ENCODE peak calls at places on chromosomes 6 and 20, in nine cellular contexts. One of them, this sample, is unnamed. For H3K9me3, the result is how much of the 10 kb centered on the place peaks cover.

GRCh38 chr6:33949877-33950831 is 146.4 kb upstream of the MLN start:
- DNase-seq in left ventricle myocardium inferior: no peak
- DNase-seq in neural progenitor cell: no peak
- DNase-seq in CD4-positive, alpha-beta memory T cell: no peak
- DNase-seq in heart right ventricle: no peak
- DNase-seq in mucosa of descending colon: peak
- DNase-seq in lower lobe of right lung: no peak
- DNase-seq in mammary epithelial cell: peak
- DNase-seq in lung: no peak
- DNase-seq in this sample: no peak

GRCh38 chr20:49562341-49563014 is 5.5 kb downstream of the PTGIS start:
- DNase-seq in left ventricle myocardium inferior: peak
- DNase-seq in neural progenitor cell: peak
- DNase-seq in CD4-positive, alpha-beta memory T cell: no peak
- DNase-seq in heart right ventricle: peak
- DNase-seq in mucosa of descending colon: peak
- DNase-seq in lower lobe of right lung: no peak
- DNase-seq in mammary epithelial cell: peak
- DNase-seq in lung: peak
- DNase-seq in this sample: peak

GRCh38 chr6:166313255-166314070 is 5.3 kb upstream of the PRR18 start:
- DNase-seq in left ventricle myocardium inferior: no peak
- DNase-seq in neural progenitor cell: peak
- DNase-seq in CD4-positive, alpha-beta memory T cell: peak
- DNase-seq in heart right ventricle: no peak
- DNase-seq in mucosa of descending colon: no peak
- DNase-seq in lower lobe of right lung: no peak
- DNase-seq in mammary epithelial cell: no peak
- DNase-seq in lung: no peak
- DNase-seq in this sample: no peak

GRCh38 chr20:37394543-37395410 is 48.8 kb downstream of the SRC start:
- DNase-seq in left ventricle myocardium inferior: no peak
- DNase-seq in neural progenitor cell: peak
- DNase-seq in CD4-positive, alpha-beta memory T cell: no peak
- DNase-seq in heart right ventricle: no peak
- DNase-seq in mucosa of descending colon: peak
- DNase-seq in lower lobe of right lung: peak
- DNase-seq in mammary epithelial cell: peak
- DNase-seq in lung: no peak
- DNase-seq in this sample: no peak

GRCh38 chr20:63006611-63007471 is at the start of gene BHLHE23:
- DNase-seq in left ventricle myocardium inferior: peak
- DNase-seq in neural progenitor cell: peak
- DNase-seq in CD4-positive, alpha-beta memory T cell: no peak
- DNase-seq in heart right ventricle: peak
- DNase-seq in mucosa of descending colon: no peak
- DNase-seq in lower lobe of right lung: no peak
- DNase-seq in mammary epithelial cell: no peak
- DNase-seq in lung: no peak
- DNase-seq in this sample: no peak

GRCh38 chr6:112332274-112332673 is 14.9 kb upstream of the RFPL4B start:
- DNase-seq in left ventricle myocardium inferior: no peak
- DNase-seq in neural progenitor cell: no peak
- DNase-seq in CD4-positive, alpha-beta memory T cell: no peak
- DNase-seq in heart right ventricle: no peak
- DNase-seq in mucosa of descending colon: no peak
- DNase-seq in lower lobe of right lung: no peak
- DNase-seq in mammary epithelial cell: no peak
- DNase-seq in lung: no peak
- DNase-seq in this sample: peak

GRCh38 chr6:26273673-26274595 is 91.1 kb upstream of the BTN3A2 start:
- DNase-seq in left ventricle myocardium inferior: no peak
- DNase-seq in neural progenitor cell: no peak
- DNase-seq in CD4-positive, alpha-beta memory T cell: peak
- DNase-seq in heart right ventricle: no peak
- DNase-seq in mucosa of descending colon: no peak
- DNase-seq in lower lobe of right lung: no peak
- DNase-seq in mammary epithelial cell: no peak
- DNase-seq in lung: no peak
- DNase-seq in this sample: no peak

GRCh38 chr6:3001773-3002293 is 2.1 kb downstream of the NQO2 start:
- DNase-seq in left ventricle myocardium inferior: no peak
- DNase-seq in neural progenitor cell: peak
- DNase-seq in CD4-positive, alpha-beta memory T cell: peak
- DNase-seq in heart right ventricle: no peak
- DNase-seq in mucosa of descending colon: no peak
- DNase-seq in lower lobe of right lung: no peak
- DNase-seq in mammary epithelial cell: peak
- DNase-seq in lung: no peak
- DNase-seq in this sample: no peak

GRCh38 chr6:68728124-68728523 is 93.0 kb downstream of the ADGRB3 start:
- DNase-seq in left ventricle myocardium inferior: no peak
- DNase-seq in neural progenitor cell: no peak
- DNase-seq in CD4-positive, alpha-beta memory T cell: no peak
- DNase-seq in heart right ventricle: no peak
- DNase-seq in mucosa of descending colon: no peak
- DNase-seq in lower lobe of right lung: no peak
- DNase-seq in mammary epithelial cell: no peak
- DNase-seq in lung: no peak
- DNase-seq in this sample: no peak

GRCh38 chr6:155795173-155795796 is 339.6 kb upstream of the NOX3 start:
- DNase-seq in left ventricle myocardium inferior: no peak
- DNase-seq in neural progenitor cell: no peak
- DNase-seq in CD4-positive, alpha-beta memory T cell: no peak
- DNase-seq in heart right ventricle: no peak
- DNase-seq in mucosa of descending colon: no peak
- DNase-seq in lower lobe of right lung: no peak
- DNase-seq in mammary epithelial cell: no peak
- DNase-seq in lung: no peak
- DNase-seq in this sample: no peak

GRCh38 chr6:46555129-46555528 is 63.9 kb upstream of the RCAN2 start:
- DNase-seq in left ventricle myocardium inferior: no peak
- DNase-seq in neural progenitor cell: peak
- DNase-seq in CD4-positive, alpha-beta memory T cell: no peak
- DNase-seq in heart right ventricle: no peak
- DNase-seq in mucosa of descending colon: no peak
- DNase-seq in lower lobe of right lung: no peak
- DNase-seq in mammary epithelial cell: no peak
- DNase-seq in lung: no peak
- DNase-seq in this sample: no peak

GRCh38 chr20:31894980-31895675 is 24.7 kb downstream of the TTLL9 start:
- DNase-seq in left ventricle myocardium inferior: peak
- DNase-seq in neural progenitor cell: peak
- DNase-seq in CD4-positive, alpha-beta memory T cell: no peak
- DNase-seq in heart right ventricle: no peak
- DNase-seq in mucosa of descending colon: no peak
- DNase-seq in lower lobe of right lung: peak
- DNase-seq in mammary epithelial cell: peak
- DNase-seq in lung: peak
- DNase-seq in this sample: no peak

GRCh38 chr6:5025911-5026819 is 22.3 kb upstream of the RPP40 start:
- DNase-seq in left ventricle myocardium inferior: peak
- DNase-seq in neural progenitor cell: peak
- DNase-seq in CD4-positive, alpha-beta memory T cell: no peak
- DNase-seq in heart right ventricle: peak
- DNase-seq in mucosa of descending colon: peak
- DNase-seq in lower lobe of right lung: peak
- DNase-seq in mammary epithelial cell: no peak
- DNase-seq in lung: no peak
- DNase-seq in this sample: no peak

GRCh38 chr20:90651-91050 is 3.2 kb downstream of the DEFB125 start:
- DNase-seq in left ventricle myocardium inferior: no peak
- DNase-seq in neural progenitor cell: no peak
- DNase-seq in CD4-positive, alpha-beta memory T cell: no peak
- DNase-seq in heart right ventricle: no peak
- DNase-seq in mucosa of descending colon: no peak
- DNase-seq in lower lobe of right lung: no peak
- DNase-seq in mammary epithelial cell: peak
- DNase-seq in lung: no peak
- DNase-seq in this sample: no peak

GRCh38 chr6:107571354-107571753 is 81.4 kb downstream of the SOBP start:
- DNase-seq in left ventricle myocardium inferior: no peak
- DNase-seq in neural progenitor cell: no peak
- DNase-seq in CD4-positive, alpha-beta memory T cell: no peak
- DNase-seq in heart right ventricle: no peak
- DNase-seq in mucosa of descending colon: no peak
- DNase-seq in lower lobe of right lung: no peak
- DNase-seq in mammary epithelial cell: no peak
- DNase-seq in lung: no peak
- DNase-seq in this sample: no peak

DNA sequence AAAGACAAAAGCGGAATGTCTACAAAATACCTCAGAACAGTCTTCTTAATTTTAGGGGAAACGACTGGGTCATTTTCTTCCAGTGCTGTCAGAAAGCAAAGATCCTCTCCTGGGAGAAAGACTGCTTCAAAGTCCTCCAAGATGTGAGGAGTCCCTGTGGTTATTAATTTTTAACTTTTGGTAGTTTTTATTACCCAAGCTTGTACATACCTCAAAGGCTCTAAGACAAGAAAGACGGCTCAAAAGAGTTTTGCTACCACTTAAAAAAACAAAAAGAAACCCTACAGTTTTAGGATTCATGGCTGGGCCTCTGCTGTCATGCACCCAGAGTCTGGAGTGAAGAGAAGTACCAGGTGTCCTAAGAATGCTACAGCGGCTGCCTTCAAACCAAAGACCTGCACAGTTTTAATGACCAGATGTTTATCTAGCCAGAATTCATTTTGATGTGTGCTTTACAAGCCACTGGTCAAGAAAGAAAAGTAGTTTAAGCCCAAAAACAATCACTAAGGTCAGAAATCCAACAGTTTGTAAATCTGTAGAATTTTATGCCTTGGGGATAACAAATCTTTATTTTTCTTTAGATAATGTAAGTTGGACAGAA is 56.2 kb upstream of the APCDD1L start:
- DNase-seq in left ventricle myocardium inferior: no peak
- DNase-seq in neural progenitor cell: no peak
- DNase-seq in CD4-positive, alpha-beta memory T cell: no peak
- DNase-seq in heart right ventricle: no peak
- DNase-seq in mucosa of descending colon: no peak
- DNase-seq in lower lobe of right lung: no peak
- DNase-seq in mammary epithelial cell: no peak
- DNase-seq in lung: no peak
- DNase-seq in this sample: no peak
- H3K4me3 ChIP-seq in left ventricle myocardium inferior: no peak
- H3K4me3 ChIP-seq in neural progenitor cell: no peak
- H3K4me3 ChIP-seq in CD4-positive, alpha-beta memory T cell: no peak
- H3K4me3 ChIP-seq in heart right ventricle: no peak
- H3K4me3 ChIP-seq in mucosa of descending colon: no peak
- H3K4me3 ChIP-seq in lower lobe of right lung: no peak
- H3K4me3 ChIP-seq in mammary epithelial cell: no peak
- H3K4me3 ChIP-seq in lung: no peak
- H3K4me3 ChIP-seq in this sample: no peak

GRCh38 chr6:27451660-27452390 is 21.1 kb downstream of the ZNF184 start:
- DNase-seq in left ventricle myocardium inferior: no peak
- DNase-seq in neural progenitor cell: no peak
- DNase-seq in CD4-positive, alpha-beta memory T cell: no peak
- DNase-seq in heart right ventricle: no peak
- DNase-seq in mucosa of descending colon: no peak
- DNase-seq in lower lobe of right lung: no peak
- DNase-seq in mammary epithelial cell: no peak
- DNase-seq in lung: no peak
- DNase-seq in this sample: no peak
- H3K9me3 ChIP-seq in left ventricle myocardium inferior: half or more
- H3K9me3 ChIP-seq in neural progenitor cell: half or more
- H3K9me3 ChIP-seq in CD4-positive, alpha-beta memory T cell: under half
- H3K9me3 ChIP-seq in heart right ventricle: half or more
- H3K9me3 ChIP-seq in mucosa of descending colon: half or more
- H3K9me3 ChIP-seq in lower lobe of right lung: half or more
- H3K9me3 ChIP-seq in mammary epithelial cell: half or more
- H3K9me3 ChIP-seq in lung: under half
- H3K9me3 ChIP-seq in this sample: half or more

GRCh38 chr6:1100269-1100668 is 211.6 kb upstream of the FOXQ1 start:
- DNase-seq in left ventricle myocardium inferior: no peak
- DNase-seq in neural progenitor cell: no peak
- DNase-seq in CD4-positive, alpha-beta memory T cell: no peak
- DNase-seq in heart right ventricle: no peak
- DNase-seq in mucosa of descending colon: no peak
- DNase-seq in lower lobe of right lung: no peak
- DNase-seq in mammary epithelial cell: no peak
- DNase-seq in lung: no peak
- DNase-seq in this sample: no peak
- H3K4me3 ChIP-seq in left ventricle myocardium inferior: no peak
- H3K4me3 ChIP-seq in neural progenitor cell: no peak
- H3K4me3 ChIP-seq in CD4-positive, alpha-beta memory T cell: no peak
- H3K4me3 ChIP-seq in heart right ventricle: no peak
- H3K4me3 ChIP-seq in mucosa of descending colon: no peak
- H3K4me3 ChIP-seq in lower lobe of right lung: no peak
- H3K4me3 ChIP-seq in mammary epithelial cell: no peak
- H3K4me3 ChIP-seq in lung: no peak
- H3K4me3 ChIP-seq in this sample: no peak

GRCh38 chr6:8645212-8645611 is 209.9 kb upstream of the SLC35B3 start:
- DNase-seq in left ventricle myocardium inferior: no peak
- DNase-seq in neural progenitor cell: no peak
- DNase-seq in CD4-positive, alpha-beta memory T cell: no peak
- DNase-seq in heart right ventricle: no peak
- DNase-seq in mucosa of descending colon: no peak
- DNase-seq in lower lobe of right lung: no peak
- DNase-seq in mammary epithelial cell: no peak
- DNase-seq in lung: no peak
- DNase-seq in this sample: no peak

GRCh38 chr6:8639928-8640649 is 204.7 kb upstream of the SLC35B3 start:
- DNase-seq in left ventricle myocardium inferior: no peak
- DNase-seq in neural progenitor cell: no peak
- DNase-seq in CD4-positive, alpha-beta memory T cell: no peak
- DNase-seq in heart right ventricle: no peak
- DNase-seq in mucosa of descending colon: no peak
- DNase-seq in lower lobe of right lung: no peak
- DNase-seq in mammary epithelial cell: no peak
- DNase-seq in lung: no peak
- DNase-seq in this sample: no peak

GRCh38 chr6:8644306-8644705 is 209.0 kb upstream of the SLC35B3 start:
- DNase-seq in left ventricle myocardium inferior: no peak
- DNase-seq in neural progenitor cell: no peak
- DNase-seq in CD4-positive, alpha-beta memory T cell: no peak
- DNase-seq in heart right ventricle: no peak
- DNase-seq in mucosa of descending colon: no peak
- DNase-seq in lower lobe of right lung: no peak
- DNase-seq in mammary epithelial cell: no peak
- DNase-seq in lung: no peak
- DNase-seq in this sample: no peak

GRCh38 chr6:8642854-8643253 is 207.5 kb upstream of the SLC35B3 start:
- DNase-seq in left ventricle myocardium inferior: no peak
- DNase-seq in neural progenitor cell: no peak
- DNase-seq in CD4-positive, alpha-beta memory T cell: no peak
- DNase-seq in heart right ventricle: no peak
- DNase-seq in mucosa of descending colon: no peak
- DNase-seq in lower lobe of right lung: no peak
- DNase-seq in mammary epithelial cell: no peak
- DNase-seq in lung: no peak
- DNase-seq in this sample: no peak

DNA sequence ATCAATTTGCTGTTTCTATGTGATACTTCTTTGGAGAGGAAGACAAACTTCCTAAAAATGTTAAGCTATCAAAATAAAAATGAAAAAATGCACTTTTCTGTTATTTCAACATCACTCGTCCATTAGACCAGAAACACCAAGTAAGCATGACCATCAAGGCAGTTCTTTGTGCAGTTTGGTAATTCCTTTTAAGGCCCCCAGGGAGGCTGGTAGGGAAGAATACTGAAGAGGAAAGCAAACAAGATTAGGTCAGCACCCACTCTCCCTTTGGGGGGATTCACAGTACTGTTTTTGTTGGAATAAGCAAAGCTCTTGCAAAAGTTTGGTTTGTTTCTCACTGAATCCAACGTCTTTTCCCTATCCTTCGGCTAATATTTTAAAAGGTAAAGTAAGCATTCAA is 206.8 kb upstream of the SLC35B3 start:
- DNase-seq in left ventricle myocardium inferior: no peak
- DNase-seq in neural progenitor cell: peak
- DNase-seq in CD4-positive, alpha-beta memory T cell: no peak
- DNase-seq in heart right ventricle: no peak
- DNase-seq in mucosa of descending colon: no peak
- DNase-seq in lower lobe of right lung: no peak
- DNase-seq in mammary epithelial cell: no peak
- DNase-seq in lung: no peak
- DNase-seq in this sample: no peak
- H3K9me3 ChIP-seq in left ventricle myocardium inferior: under half
- H3K9me3 ChIP-seq in neural progenitor cell: under half
- H3K9me3 ChIP-seq in CD4-positive, alpha-beta memory T cell: under half
- H3K9me3 ChIP-seq in heart right ventricle: under half
- H3K9me3 ChIP-seq in mucosa of descending colon: under half
- H3K9me3 ChIP-seq in lower lobe of right lung: under half
- H3K9me3 ChIP-seq in mammary epithelial cell: under half
- H3K9me3 ChIP-seq in lung: under half
- H3K9me3 ChIP-seq in this sample: under half